ENCODE peak calls at places on chromosomes 7 and 10, in six cellular contexts. P is H1, H is IMR-90, R is trophoblast cell, S is H9, B is neuronal stem cell. A is an unnamed sample.

GRCh38 chr7:17236161-17236560 is 62.3 kb upstream of the AHR start:
- DNase-seq in P (no peak), H (no peak), R (peak), S (no peak), B (no peak), A (no peak)

GRCh38 chr7:70670288-70670687 is 461.7 kb upstream of the GALNT17 start:
- DNase-seq in P (no peak), H (no peak), R (no peak), S (no peak), B (no peak), A (no peak)

GRCh38 chr7:66355762-66356161 is 150.6 kb downstream of the TPST1 start:
- DNase-seq in P (no peak), H (no peak), R (no peak), S (no peak), B (no peak), A (no peak)

GRCh38 chr10:10270071-10270470 is 747.6 kb upstream of the CELF2 start:
- DNase-seq in P (no peak), H (no peak), R (no peak), S (no peak), B (no peak), A (no peak)

GRCh38 chr10:13382759-13383753 is 35.0 kb upstream of the SEPHS1 start:
- DNase-seq in P (no peak), H (no peak), R (peak), S (peak), B (no peak), A (no peak)

GRCh38 chr7:55524558-55525310 is 47.6 kb downstream of the VOPP1 start:
- DNase-seq in P (no peak), H (no peak), R (no peak), S (no peak), B (no peak), A (no peak)

GRCh38 chr7:132055331-132056120 is 499.1 kb upstream of the PODXL start:
- DNase-seq in P (no peak), H (no peak), R (no peak), S (no peak), B (no peak), A (no peak)

GRCh38 chr10:110067960-110068770 is 60.4 kb downstream of the ADD3 start:
- DNase-seq in P (no peak), H (no peak), R (no peak), S (no peak), B (no peak), A (no peak)

GRCh38 chr10:128530301-128530700 is 404.1 kb upstream of the MKI67 start:
- DNase-seq in P (no peak), H (no peak), R (no peak), S (no peak), B (no peak), A (peak)

GRCh38 chr10:94725871-94726270 is 36.6 kb upstream of the CYP2C19 start:
- DNase-seq in P (no peak), H (no peak), R (no peak), S (no peak), B (no peak), A (no peak)

GRCh38 chr10:13272164-13272571 is 27.7 kb downstream of the PHYH start:
- DNase-seq in P (no peak), H (peak), R (no peak), S (peak), B (no peak), A (no peak)

GRCh38 chr10:75295901-75296441 is 60.2 kb upstream of the COMTD1 start:
- DNase-seq in P (no peak), H (peak), R (no peak), S (no peak), B (no peak), A (peak)

GRCh38 chr10:14602807-14603538 is 171.7 kb downstream of the FAM107B start:
- DNase-seq in P (no peak), H (peak), R (no peak), S (no peak), B (no peak), A (peak)

GRCh38 chr10:30855131-30855530 is 176.5 kb downstream of the ZNF438 start:
- DNase-seq in P (no peak), H (no peak), R (no peak), S (no peak), B (no peak), A (no peak)

GRCh38 chr7:127667017-127667670 is 15.2 kb downstream of the SND1 start:
- DNase-seq in P (no peak), H (peak), R (no peak), S (no peak), B (no peak), A (peak)

GRCh38 chr10:45440511-45441062 is 66.6 kb downstream of the ALOX5 start:
- DNase-seq in P (no peak), H (no peak), R (no peak), S (no peak), B (no peak), A (no peak)

GRCh38 chr10:133123050-133123745 is 35.5 kb downstream of the ADGRA1 start:
- DNase-seq in P (no peak), H (no peak), R (no peak), S (no peak), B (no peak), A (no peak)

GRCh38 chr7:116330961-116331360 is 120.6 kb downstream of the TES start:
- DNase-seq in P (no peak), H (peak), R (no peak), S (no peak), B (no peak), A (no peak)

GRCh38 chr10:76230866-76231257 is 799.4 kb downstream of the LRMDA start:
- DNase-seq in P (no peak), H (no peak), R (no peak), S (no peak), B (no peak), A (no peak)

GRCh38 chr7:51325937-51326336 is 9.3 kb upstream of the COBL start:
- DNase-seq in P (no peak), H (no peak), R (no peak), S (no peak), B (no peak), A (peak)

GRCh38 chr10:1534820-1535219 is 202.5 kb downstream of the ADARB2 start:
- DNase-seq in P (no peak), H (no peak), R (no peak), S (no peak), B (no peak), A (no peak)

GRCh38 chr10:29067628-29068027 is 221.2 kb upstream of the LYZL1 start:
- DNase-seq in P (no peak), H (no peak), R (no peak), S (no peak), B (no peak), A (no peak)

GRCh38 chr10:29063806-29064644 is 224.8 kb upstream of the LYZL1 start:
- DNase-seq in P (no peak), H (peak), R (peak), S (no peak), B (no peak), A (peak)

GRCh38 chr10:29068302-29068701 is 220.6 kb upstream of the LYZL1 start:
- DNase-seq in P (no peak), H (no peak), R (no peak), S (no peak), B (peak), A (no peak)

GRCh38 chr10:29067161-29067560 is 221.7 kb upstream of the LYZL1 start:
- DNase-seq in P (no peak), H (peak), R (peak), S (no peak), B (no peak), A (peak)

DNA sequence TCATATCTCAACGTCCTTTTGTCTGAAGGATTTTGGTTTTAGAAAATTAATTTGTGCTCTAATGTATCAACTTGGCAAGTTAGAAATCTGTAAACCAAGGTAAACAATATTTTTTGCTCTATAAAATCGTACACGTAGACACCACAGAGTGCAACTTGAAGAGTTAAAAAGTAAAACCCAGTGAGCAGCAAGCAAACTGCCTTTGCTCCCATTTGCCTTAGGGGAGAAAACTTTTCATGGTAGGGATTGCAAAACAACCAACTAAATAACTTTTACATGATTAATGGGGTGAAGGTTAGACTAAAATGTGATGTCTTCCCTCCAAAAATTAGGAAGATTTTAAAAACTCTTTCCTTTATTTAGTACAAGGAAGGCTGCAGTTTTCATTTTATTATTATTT is 224.2 kb upstream of the LYZL1 start:
- DNase-seq in P (no peak), H (peak), R (peak), S (no peak), B (no peak), A (no peak)
- H4K91ac ChIP-seq in P (no peak), H (no peak), R (no peak), S (no peak), B (no peak), A (no peak)

GRCh38 chr7:42123716-42124115 is 113.3 kb downstream of the GLI3 start:
- DNase-seq in P (no peak), H (no peak), R (no peak), S (no peak), B (no peak), A (no peak)

GRCh38 chr7:42127232-42127622 is 109.8 kb downstream of the GLI3 start:
- DNase-seq in P (no peak), H (no peak), R (no peak), S (no peak), B (no peak), A (no peak)

GRCh38 chr7:42125321-42125720 is 111.7 kb downstream of the GLI3 start:
- DNase-seq in P (no peak), H (no peak), R (peak), S (no peak), B (peak), A (no peak)

GRCh38 chr7:42128703-42129102 is 108.3 kb downstream of the GLI3 start:
- DNase-seq in P (no peak), H (no peak), R (no peak), S (no peak), B (no peak), A (no peak)

GRCh38 chr7:42126475-42127231 is 110.4 kb downstream of the GLI3 start:
- DNase-seq in P (no peak), H (no peak), R (no peak), S (no peak), B (no peak), A (no peak)
- H4K8ac ChIP-seq in P (no peak), H (no peak), R (no peak), S (no peak), B (no peak), A (no peak)

DNA sequence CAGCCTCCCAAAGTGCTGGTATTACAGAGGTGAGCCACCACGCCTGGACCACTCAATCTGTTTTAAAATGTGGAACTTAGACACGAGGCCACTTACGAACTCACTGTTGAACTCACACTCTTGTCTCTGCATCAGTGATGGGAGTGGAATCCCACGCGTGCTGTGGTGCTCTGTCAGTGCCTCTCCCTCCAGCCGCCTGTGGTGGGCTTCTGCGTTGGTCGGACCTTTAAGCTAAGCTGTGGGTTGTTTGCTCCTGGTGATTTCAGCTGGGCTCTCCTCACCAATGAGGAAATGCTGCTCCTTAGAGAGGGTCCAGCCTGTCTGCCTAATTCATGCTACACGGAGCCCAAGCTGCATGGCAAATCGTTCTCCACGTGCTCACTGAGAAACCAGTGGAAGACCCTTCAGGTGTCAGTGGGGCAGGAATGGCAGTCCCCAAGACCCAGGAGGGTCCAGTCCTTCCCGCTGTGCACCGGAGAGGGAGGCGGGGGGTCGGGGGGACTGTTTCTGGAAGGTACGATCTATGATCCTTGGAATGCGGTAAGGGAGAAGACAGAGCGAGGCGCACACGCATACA is 17.9 kb upstream of the PRKAR1B start:
- DNase-seq in P (no peak), H (no peak), R (no peak), S (no peak), B (no peak), A (no peak)
- H4K91ac ChIP-seq in P (no peak), H (no peak), R (no peak), S (no peak), B (no peak), A (peak)

GRCh38 chr10:63636812-63637211 is 115.6 kb downstream of the REEP3 start:
- DNase-seq in P (no peak), H (no peak), R (no peak), S (no peak), B (no peak), A (no peak)
- H4K8ac ChIP-seq in P (no peak), H (no peak), R (no peak), S (no peak), B (no peak), A (no peak)

DNA sequence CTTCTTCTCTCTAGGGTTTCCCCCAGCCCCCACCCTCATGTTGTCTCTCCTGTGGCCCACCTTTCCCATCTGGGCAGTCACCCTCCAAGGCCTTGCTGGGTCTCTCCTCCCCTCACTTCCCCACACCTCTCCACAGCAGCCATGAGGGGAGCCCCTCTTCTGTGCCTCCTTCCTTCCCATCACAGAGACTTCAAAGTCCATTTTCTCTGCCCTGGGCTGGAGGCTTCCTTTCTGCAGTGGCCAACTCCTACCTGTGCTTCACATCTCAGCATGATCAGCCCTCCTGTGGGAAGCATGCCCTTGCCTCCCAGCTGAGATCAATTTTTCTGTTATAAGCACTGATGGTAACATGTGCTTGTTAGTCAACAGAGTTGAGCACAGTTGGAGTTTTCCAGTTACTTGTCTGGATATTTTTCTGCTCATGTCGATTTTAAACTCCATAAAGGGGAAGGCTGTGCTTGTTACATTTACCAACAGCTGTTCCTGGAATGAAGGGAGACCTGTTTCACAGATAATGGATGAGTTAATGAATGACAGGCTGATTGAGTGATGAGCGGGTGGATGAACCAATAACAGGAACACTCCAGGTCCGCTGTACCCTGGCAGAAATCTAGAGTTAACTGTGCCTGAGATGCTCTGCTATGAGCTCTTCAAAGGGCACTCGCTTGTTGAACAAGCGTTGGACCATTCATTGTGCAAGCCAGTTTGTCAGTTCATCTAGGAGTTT is 71.4 kb upstream of the PRSS58 start:
- DNase-seq in P (no peak), H (no peak), R (no peak), S (no peak), B (no peak), A (no peak)
- H4K91ac ChIP-seq in P (no peak), H (no peak), R (no peak), S (no peak), B (no peak), A (no peak)

GRCh38 chr10:97333351-97333600 is 1.3 kb downstream of the FRAT2 start:
- DNase-seq in P (no peak), H (peak), R (no peak), S (peak), B (no peak), A (peak)
- H4K8ac ChIP-seq in P (peak), H (peak), R (peak), S (no peak), B (no peak), A (no peak)

A was measured in mesenchymal stem cell.